ENCODE peak calls at places on chromosomes 13 and 19, in ten cellular contexts. M is thyroid gland, W is dorsolateral prefrontal cortex, I is NB4, D is endothelial cell of umbilical vein, P is endodermal cell, S is HFF-Myc, E is IMR-90, T is BJ, C is heart right ventricle. A is an unnamed sample.

GRCh38 chr13:31638577-31638976 is 100.7 kb upstream of the RXFP2 start:
- DNase-seq in T (peak), M (no peak), D (peak), E (peak), W (no peak), I (peak), P (no peak), C (peak), S (peak), A (peak)

GRCh38 chr13:23392925-23393645 is 40.4 kb downstream of the SACS start:
- DNase-seq in T (no peak), I (no peak), C (no peak), D (no peak), S (no peak), W (no peak), E (no peak), P (no peak), M (no peak), A (no peak)

GRCh38 chr13:96065851-96066250 is 12.7 kb upstream of the UGGT2 start:
- DNase-seq in T (no peak), C (no peak), W (no peak), E (no peak), S (no peak), P (no peak), D (no peak), M (no peak), I (no peak), A (no peak)

GRCh38 chr13:24226762-24227161 is 66.2 kb downstream of the SPATA13 start:
- DNase-seq in E (no peak), I (no peak), W (no peak), T (no peak), S (no peak), M (no peak), P (peak), C (no peak), D (no peak), A (no peak)

GRCh38 chr13:50015263-50015662 is at the start of gene KCNRG:
- DNase-seq in S (no peak), P (no peak), E (peak), W (no peak), T (no peak), C (no peak), M (no peak), I (no peak), D (peak), A (peak)

GRCh38 chr19:5080030-5080644 is 111.2 kb downstream of the KDM4B start:
- DNase-seq in T (no peak), C (no peak), P (no peak), S (no peak), M (no peak), I (no peak), E (no peak), D (no peak), W (no peak), A (no peak)

GRCh38 chr19:32671883-32672282 is 3.1 kb downstream of the ANKRD27 start:
- DNase-seq in T (no peak), P (no peak), C (no peak), M (no peak), S (no peak), D (no peak), I (peak), E (no peak), W (no peak), A (no peak)

GRCh38 chr13:24910502-24911134 is 146.6 kb downstream of the RNF17 start:
- DNase-seq in E (peak), M (no peak), I (no peak), T (no peak), S (peak), D (no peak), C (no peak), W (no peak), P (no peak), A (no peak)

GRCh38 chr13:73303858-73304257 is 245.1 kb downstream of the KLF5 start:
- DNase-seq in D (no peak), W (no peak), I (no peak), E (peak), S (no peak), M (no peak), C (no peak), T (peak), P (peak), A (peak)

GRCh38 chr19:55353803-55354697 is 469 bp downstream of the COX6B2 start:
- DNase-seq in E (peak), D (peak), T (no peak), S (no peak), M (peak), I (peak), C (no peak), W (no peak), P (peak), A (peak)

GRCh38 chr19:29275266-29275665 is 62.3 kb upstream of the UQCRFS1 start:
- DNase-seq in C (no peak), D (no peak), W (no peak), M (no peak), S (no peak), E (no peak), P (peak), T (no peak), I (no peak), A (no peak)

GRCh38 chr19:55251296-55252081 is 7.3 kb downstream of the PPP6R1 start:
- DNase-seq in D (peak), W (no peak), S (no peak), M (peak), E (peak), P (no peak), I (peak), C (no peak), T (no peak), A (peak)

GRCh38 chr19:41995959-41996797 is 2.1 kb upstream of the ATP1A3 start:
- DNase-seq in S (no peak), P (peak), E (no peak), I (peak), T (no peak), C (no peak), W (peak), D (no peak), M (no peak), A (no peak)

GRCh38 chr13:48320906-48321510 is 17.5 kb downstream of the RB1 start:
- DNase-seq in C (no peak), S (no peak), D (no peak), M (no peak), W (no peak), P (no peak), T (no peak), I (no peak), E (no peak), A (no peak)

GRCh38 chr19:45468803-45469131 is 971 bp downstream of the FOSB start:
- DNase-seq in E (no peak), W (no peak), P (no peak), I (no peak), C (no peak), S (no peak), M (no peak), T (no peak), D (no peak), A (peak)

GRCh38 chr19:17847538-17848366 is at the start of gene JAK3:
- DNase-seq in T (no peak), M (no peak), P (peak), D (peak), C (peak), S (no peak), W (peak), E (peak), I (no peak), A (peak)

GRCh38 chr13:27868639-27869435 is 51.0 kb upstream of the PDX1 start:
- DNase-seq in I (peak), E (peak), T (no peak), W (no peak), S (no peak), C (no peak), M (no peak), P (no peak), D (peak), A (peak)

GRCh38 chr13:47216176-47216822 is 319.4 kb upstream of the HTR2A start:
- DNase-seq in I (no peak), E (peak), C (no peak), P (no peak), W (no peak), T (peak), S (peak), D (no peak), M (no peak), A (peak)

GRCh38 chr19:41530761-41531301 is 45.1 kb upstream of the CEACAM21 start:
- DNase-seq in W (no peak), M (no peak), S (no peak), I (peak), C (peak), E (no peak), P (no peak), T (no peak), D (peak), A (peak)

GRCh38 chr19:54331626-54332025 is 7.3 kb downstream of the LILRA4 start:
- DNase-seq in P (no peak), C (no peak), S (no peak), M (no peak), E (no peak), D (no peak), I (no peak), W (no peak), T (no peak), A (no peak)

GRCh38 chr19:53789708-53790678 is 34.1 kb downstream of the NLRP12 start:
- DNase-seq in S (no peak), C (no peak), E (no peak), W (no peak), I (no peak), M (no peak), P (no peak), T (no peak), D (no peak), A (no peak)

GRCh38 chr19:7852851-7853759 is 21.1 kb downstream of the PRR36 start:
- DNase-seq in M (peak), W (peak), C (no peak), D (peak), E (peak), P (peak), S (no peak), I (peak), T (no peak), A (peak)

GRCh38 chr19:2627855-2628254 is 74.6 kb downstream of the GNG7 start:
- DNase-seq in M (no peak), D (no peak), E (peak), C (no peak), I (no peak), T (no peak), P (no peak), S (no peak), W (no peak), A (peak)

GRCh38 chr13:76293346-76293745 is 592.9 kb downstream of the KCTD12 start:
- DNase-seq in T (peak), W (no peak), C (no peak), D (peak), P (no peak), M (no peak), E (peak), S (no peak), I (no peak), A (peak)

GRCh38 chr19:56751078-56751489 is 79.5 kb upstream of the ZNF835 start:
- DNase-seq in W (peak), T (no peak), P (no peak), D (no peak), E (no peak), S (no peak), M (peak), I (no peak), C (no peak), A (no peak)

GRCh38 chr13:102877285-102877684 is 31.5 kb downstream of the ERCC5 start:
- DNase-seq in M (no peak), D (no peak), T (no peak), W (no peak), I (peak), S (no peak), C (peak), P (no peak), E (peak), A (peak)

GRCh38 chr13:75788494-75788991 is 152.4 kb downstream of the LMO7 start:
- DNase-seq in S (peak), T (peak), D (peak), I (no peak), M (peak), C (peak), W (no peak), E (peak), P (no peak), A (peak)

GRCh38 chr19:33604651-33605050 is 17.1 kb upstream of the CHST8 start:
- DNase-seq in I (no peak), E (no peak), P (no peak), M (no peak), D (no peak), S (no peak), W (no peak), C (no peak), T (no peak), A (no peak)

GRCh38 chr13:98349731-98350305 is 172.7 kb upstream of the RNF113B start:
- DNase-seq in C (peak), M (peak), D (peak), W (no peak), P (peak), I (peak), T (no peak), E (no peak), S (no peak), A (no peak)

GRCh38 chr13:102405499-102406079 is 3.7 kb upstream of the FGF14 start:
- DNase-seq in E (peak), D (no peak), C (no peak), W (no peak), T (no peak), M (no peak), I (peak), S (no peak), P (peak), A (peak)

GRCh38 chr19:53332484-53332883 is 1.1 kb upstream of the ZNF845 start:
- DNase-seq in M (no peak), D (no peak), I (no peak), T (no peak), C (no peak), E (no peak), W (no peak), S (no peak), P (no peak), A (no peak)

GRCh38 chr13:28984825-28985224 is 164.7 kb downstream of the MTUS2 start:
- DNase-seq in I (no peak), P (no peak), W (no peak), C (no peak), M (no peak), E (no peak), D (no peak), S (no peak), T (no peak), A (no peak)

GRCh38 chr19:12095111-12095790 is 30.7 kb downstream of the ZNF844 start:
- DNase-seq in D (no peak), M (no peak), C (no peak), I (peak), E (peak), S (no peak), P (no peak), T (no peak), W (no peak), A (peak)

DNA sequence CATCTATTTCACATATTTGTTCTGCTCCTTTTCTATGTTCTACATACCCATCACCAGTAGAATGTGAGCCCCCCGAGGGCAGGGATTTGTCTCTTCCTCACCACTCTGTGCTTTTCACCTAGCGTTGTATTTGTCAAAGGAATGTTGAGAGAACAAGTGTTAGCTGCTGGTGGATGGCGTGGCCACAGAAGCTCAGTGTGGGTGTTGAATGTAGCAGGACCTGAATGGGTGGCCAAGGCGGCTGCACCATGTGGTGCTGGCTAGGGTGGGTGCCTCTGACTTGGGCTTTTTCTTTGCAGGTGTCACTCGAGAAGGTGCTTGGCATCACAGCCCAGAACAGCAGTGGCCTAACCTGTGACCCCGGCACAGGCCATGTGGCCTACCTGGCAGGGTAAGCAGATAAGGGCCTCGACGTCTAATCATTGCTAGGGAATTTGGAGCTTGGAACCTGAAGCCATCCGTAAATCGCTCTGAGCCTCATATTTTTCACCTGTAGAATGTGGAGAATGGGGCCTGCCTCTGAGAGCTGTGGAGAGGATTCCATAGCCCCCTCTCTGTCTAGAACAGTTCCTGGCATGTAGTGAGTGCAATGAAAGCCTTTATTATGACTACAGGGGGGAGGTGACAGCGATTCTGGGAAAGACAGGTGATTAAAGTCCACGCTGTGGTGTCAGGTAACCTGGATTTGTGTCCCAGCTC is 3.9 kb downstream of the WDR62 start:
- DNase-seq in W (no peak), S (no peak), C (no peak), D (no peak), M (no peak), T (no peak), P (no peak), I (no peak), E (no peak), A (no peak)
- H3K4me3 ChIP-seq in W (no peak), S (no peak), C (no peak), D (no peak), M (no peak), T (no peak), P (peak), I (no peak), E (no peak), A (no peak)

GRCh38 chr13:113122571-113123225 is at the start of gene F10:
- DNase-seq in C (peak), E (peak), P (peak), S (no peak), W (no peak), T (peak), I (no peak), M (no peak), D (no peak), A (peak)
- TF ChIP-seq CTCF in C (no peak), E (no peak), P (peak), S (no peak), W (no peak), T (no peak), I (no peak), M (no peak), D (no peak), A (no peak)

DNA sequence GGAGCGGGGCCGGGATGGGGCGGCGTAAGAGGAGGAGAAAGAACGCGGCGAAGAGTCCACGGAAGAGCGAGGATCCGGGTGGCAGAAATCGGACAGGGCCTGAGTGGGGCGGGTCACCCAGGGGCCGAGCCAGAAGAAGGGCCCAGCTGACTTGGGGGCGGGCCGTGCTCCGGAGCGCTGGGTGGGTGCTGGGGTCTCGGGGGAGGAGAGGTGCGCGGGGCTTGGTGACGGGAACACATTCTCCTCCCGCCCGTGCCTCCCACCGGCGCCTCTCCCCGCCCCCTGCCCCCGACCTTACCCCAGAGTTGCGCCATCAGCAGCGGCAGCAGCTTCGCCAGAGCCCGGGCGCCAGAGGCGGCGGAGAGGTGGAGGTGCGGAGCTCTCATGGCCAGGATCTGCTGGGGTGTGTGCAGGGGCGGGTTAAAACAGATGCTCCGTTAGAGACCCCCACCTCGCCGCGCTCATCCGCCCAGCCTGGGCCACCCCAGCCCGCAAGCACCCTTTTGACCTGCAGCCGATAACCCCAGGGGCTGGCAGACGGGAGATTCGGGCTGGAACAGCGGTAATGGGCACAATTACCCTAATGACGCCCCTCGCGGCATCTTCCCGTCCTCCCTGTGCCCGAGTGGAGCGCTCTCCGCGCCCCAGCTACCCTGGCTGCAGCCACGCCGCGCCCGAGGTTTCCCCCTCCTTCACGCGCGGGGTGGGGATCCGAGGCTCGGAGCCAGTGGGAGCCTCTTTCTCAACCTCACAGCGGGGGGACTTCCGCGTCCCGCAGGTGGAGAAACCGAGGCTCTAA is 565 bp downstream of the KLK10 start:
- DNase-seq in D (no peak), P (peak), W (peak), E (no peak), S (no peak), I (peak), T (no peak), C (no peak), M (peak), A (no peak)
- H3K4me3 ChIP-seq in D (no peak), P (peak), W (peak), E (peak), S (no peak), I (no peak), T (peak), C (peak), M (no peak), A (no peak)

GRCh38 chr13:52617070-52618060 is 24.9 kb upstream of the HNRNPA1L2 start:
- DNase-seq in M (peak), S (peak), W (peak), I (peak), D (peak), P (peak), E (peak), T (no peak), C (peak), A (peak)

GRCh38 chr13:52615134-52615801 is 27.0 kb upstream of the HNRNPA1L2 start:
- DNase-seq in E (no peak), W (no peak), T (no peak), D (no peak), C (no peak), P (no peak), I (no peak), S (no peak), M (no peak), A (no peak)

GRCh38 chr13:52615817-52616216 is 26.4 kb upstream of the HNRNPA1L2 start:
- DNase-seq in E (no peak), I (peak), W (no peak), M (no peak), T (no peak), P (no peak), D (no peak), S (no peak), C (no peak), A (peak)
- TF ChIP-seq CTCF in E (no peak), I (no peak), W (no peak), M (no peak), T (no peak), P (no peak), D (no peak), S (no peak), C (no peak), A (no peak)

DNA sequence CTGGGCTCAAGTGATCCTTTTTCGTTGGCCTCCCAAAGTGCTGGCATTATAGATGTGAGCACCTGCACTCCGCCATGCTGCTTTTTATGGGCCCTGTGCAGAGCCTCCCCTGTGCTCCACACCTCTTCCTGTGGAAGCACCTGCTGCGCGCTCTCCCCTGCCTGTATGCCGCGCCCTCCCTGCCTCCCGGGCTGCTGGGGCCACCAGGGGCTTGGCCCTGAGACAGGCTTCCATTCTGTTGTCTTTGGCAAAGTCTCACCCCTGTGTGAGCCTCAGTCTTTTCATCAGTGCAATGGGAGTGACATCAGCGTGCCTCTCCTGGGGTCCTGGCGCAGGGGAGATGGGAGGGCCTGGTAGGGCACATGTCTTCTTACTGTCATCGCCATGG is 1.3 kb downstream of the FAM174C start:
- DNase-seq in M (no peak), I (no peak), C (no peak), P (no peak), S (no peak), T (no peak), W (no peak), E (no peak), D (no peak), A (no peak)
- H3K4me3 ChIP-seq in M (peak), I (peak), C (peak), P (peak), S (peak), T (no peak), W (peak), E (no peak), D (no peak), A (peak)